ENCODE peak calls at places on chromosomes 6 and 20, in five cellular contexts. C, H, G, T and M are unnamed samples.

GRCh38 chr6:3678946-3679345 is 72.6 kb downstream of the PXDC1 start:
- DNase-seq in H (no peak), C (no peak), T (no peak), G (no peak), M (no peak)

GRCh38 chr6:125812394-125813231 is 21.9 kb downstream of the NCOA7 start:
- DNase-seq in C (peak; percentile 97), H (peak; percentile 37), G (no peak), T (no peak), M (no peak)

GRCh38 chr20:48098099-48098498 is 312.8 kb upstream of the SULF2 start:
- DNase-seq in T (no peak), H (no peak), C (no peak), G (no peak), M (no peak)

GRCh38 chr6:155201461-155202226 is 62.2 kb upstream of the CLDN20 start:
- DNase-seq in H (no peak), C (peak; percentile 75), G (no peak), T (no peak), M (no peak)

GRCh38 chr6:137707590-137708360 is 159.3 kb upstream of the TNFAIP3 start:
- DNase-seq in G (peak; percentile 42), C (peak; percentile 67), T (peak; percentile 71), H (peak; percentile 78), M (no peak)

GRCh38 chr6:53581161-53581560 is 36.3 kb upstream of the GCLC start:
- DNase-seq in C (peak; percentile 71), H (no peak), T (no peak), G (no peak), M (no peak)

GRCh38 chr6:2979819-2980464 is 8.6 kb upstream of the SERPINB6 start:
- DNase-seq in H (peak; percentile 74), G (no peak), C (peak; percentile 89), T (no peak), M (no peak)

GRCh38 chr6:134372603-134373281 is 54.8 kb upstream of the SGK1 start:
- DNase-seq in G (no peak), T (peak; percentile 55), H (no peak), C (peak; percentile 37), M (no peak)

GRCh38 chr6:116410945-116411623 is 40.3 kb downstream of the DSE start:
- DNase-seq in H (no peak), T (no peak), G (peak; percentile 18), C (peak; percentile 48), M (no peak)

GRCh38 chr6:21281366-21281765 is 312.2 kb upstream of the SOX4 start:
- DNase-seq in T (no peak), G (no peak), C (no peak), H (no peak), M (no peak)

GRCh38 chr6:102381203-102381602 is 987.7 kb downstream of the GRIK2 start:
- DNase-seq in H (no peak), C (no peak), G (no peak), T (no peak), M (no peak)

GRCh38 chr6:44386364-44386928 is 1.1 kb upstream of the CDC5L start:
- DNase-seq in C (no peak), G (peak; percentile 25), H (no peak), T (peak; percentile 67), M (no peak)

GRCh38 chr20:5001174-5002076 is at the start of gene SLC23A2:
- DNase-seq in H (peak; percentile 64), G (peak; percentile 82), C (no peak), T (peak; percentile 38), M (peak; percentile 41)

GRCh38 chr6:25054469-25054868 is 118.7 kb upstream of the RIPOR2 start:
- DNase-seq in G (no peak), H (no peak), C (no peak), T (no peak), M (no peak)

GRCh38 chr6:79646006-79646405 is 14.9 kb downstream of the SH3BGRL2 start:
- DNase-seq in T (no peak), H (no peak), C (no peak), G (no peak), M (no peak)

GRCh38 chr6:135167617-135168016 is 13.5 kb upstream of the MYB start:
- DNase-seq in C (no peak), H (no peak), G (no peak), T (no peak), M (no peak)

GRCh38 chr6:36911946-36912555 is 26.3 kb downstream of the C6orf89 start:
- DNase-seq in C (no peak), T (no peak), H (no peak), G (no peak), M (no peak)

GRCh38 chr20:41234546-41234945 is 83.0 kb downstream of the ZHX3 start:
- DNase-seq in H (no peak), G (no peak), T (no peak), C (no peak), M (no peak)

GRCh38 chr6:159646731-159647130 is 46.3 kb downstream of the SOD2 start:
- DNase-seq in G (no peak), C (no peak), T (no peak), H (no peak), M (no peak)

GRCh38 chr6:35024601-35025054 is 116.5 kb downstream of the TCP11 start:
- DNase-seq in T (no peak), C (peak; percentile 61), G (peak; percentile 33), H (peak; percentile 52), M (no peak)

GRCh38 chr20:51195419-51195901 is 172.6 kb upstream of the KCNG1 start:
- DNase-seq in C (peak; percentile 77), H (no peak), T (no peak), G (no peak), M (no peak)

GRCh38 chr6:70599187-70599586 is 32.5 kb downstream of the SDHAF4 start:
- DNase-seq in T (no peak), C (no peak), H (peak; percentile 2), G (no peak), M (no peak)

GRCh38 chr6:139291813-139292619 is at the start of gene TXLNB:
- DNase-seq in G (peak; percentile 13), T (peak; percentile 82), C (peak; percentile 33), H (peak; percentile 43), M (no peak)

GRCh38 chr6:165274611-165275010 is 34.8 kb downstream of the C6orf118 start:
- DNase-seq in C (no peak), H (no peak), G (no peak), T (no peak), M (no peak)

GRCh38 chr6:45398075-45398817 is 20.5 kb upstream of the SUPT3H start:
- DNase-seq in C (no peak), T (no peak), H (no peak), G (no peak), M (no peak)

GRCh38 chr20:61420781-61421180 is 168.7 kb downstream of the CDH4 start:
- DNase-seq in T (no peak), H (no peak), G (no peak), C (no peak), M (no peak)

GRCh38 chr6:12844284-12845223 is 128.0 kb downstream of the PHACTR1 start:
- DNase-seq in G (no peak), H (peak; percentile 5), C (no peak), T (no peak), M (peak; percentile 19)

GRCh38 chr6:14964486-14964885 is 281.4 kb upstream of the JARID2 start:
- DNase-seq in T (no peak), C (no peak), G (no peak), H (no peak), M (no peak)

GRCh38 chr6:156687875-156688549 is 89.2 kb upstream of the ARID1B start:
- DNase-seq in H (peak; percentile 67), C (no peak), T (no peak), G (peak; percentile 18), M (no peak)

GRCh38 chr20:50245561-50246366 is 55.1 kb downstream of the CEBPB start:
- DNase-seq in H (no peak), T (no peak), C (peak; percentile 77), G (no peak), M (no peak)

GRCh38 chr6:39819226-39819625 is 27.1 kb downstream of the DAAM2 start:
- DNase-seq in H (no peak), G (no peak), C (no peak), T (no peak), M (no peak)

GRCh38 chr6:22149501-22150490 is 147.0 kb downstream of the PRL start:
- DNase-seq in T (no peak), G (peak; percentile 34), H (no peak), C (no peak), M (no peak)

GRCh38 chr20:39850821-39851330 is 838.2 kb downstream of the MAFB start:
- DNase-seq in T (no peak), C (no peak), G (no peak), H (no peak), M (no peak)

GRCh38 chr6:154219250-154219649 is 137.4 kb downstream of the IPCEF1 start:
- DNase-seq in T (no peak), C (no peak), G (no peak), H (no peak), M (no peak)

GRCh38 chr20:46787986-46788762 is 78.7 kb downstream of the SLC2A10 start:
- DNase-seq in H (no peak), G (no peak), C (no peak), T (no peak), M (peak; percentile 68)

GRCh38 chr6:33313709-33314514 is at the start of gene TAPBP:
- DNase-seq in T (peak; percentile 69), C (peak; percentile 77), H (peak; percentile 81), G (peak; percentile 49), M (no peak)

GRCh38 chr20:51354191-51354768 is 188.2 kb downstream of the NFATC2 start:
- DNase-seq in T (no peak), G (no peak), C (no peak), H (no peak), M (no peak)